ENCODE peak calls at places on chromosomes 16 and 17, in six cellular contexts. L is IMR-90, A is endothelial cell of umbilical vein, P is hepatocyte, C is tibial nerve, J is kidney. N is an unnamed sample.

GRCh38 chr16:11681977-11682654 is 13.9 kb downstream of the SNN start:
- DNase-seq in P (no peak), A (no peak), J (no peak), C (no peak), L (no peak), N (no peak)

GRCh38 chr16:15963307-15963910 is 14.0 kb downstream of the ABCC1 start:
- DNase-seq in C (no peak), J (no peak), A (no peak), L (no peak), P (no peak), N (no peak)

GRCh38 chr17:1231456-1231855 is 38.8 kb upstream of the BHLHA9 start:
- DNase-seq in A (no peak), C (no peak), J (no peak), P (no peak), L (no peak), N (no peak)

GRCh38 chr16:15886078-15886477 is 2.3 kb downstream of the CEP20 start:
- DNase-seq in C (no peak), L (no peak), A (no peak), J (no peak), P (no peak), N (no peak)

GRCh38 chr17:12666718-12667117 is 1.0 kb downstream of the MYOCD start:
- DNase-seq in A (no peak), C (no peak), L (no peak), J (no peak), P (no peak), N (no peak)

GRCh38 chr17:36696805-36697204 is 95.4 kb downstream of the MRM1 start:
- DNase-seq in J (no peak), L (no peak), P (no peak), C (no peak), A (no peak), N (no peak)

GRCh38 chr16:3120435-3120834 is 8.0 kb downstream of the ZNF205 start:
- DNase-seq in A (no peak), L (no peak), C (no peak), J (no peak), P (no peak), N (no peak)

GRCh38 chr17:64255764-64256163 is 7.3 kb downstream of the TEX2 start:
- DNase-seq in J (no peak), A (no peak), L (no peak), C (no peak), P (no peak), N (no peak)

GRCh38 chr16:86994215-86994614 is 323.0 kb downstream of the C16orf95 start:
- DNase-seq in A (no peak), P (no peak), J (no peak), L (no peak), C (no peak), N (no peak)

GRCh38 chr16:58513874-58514273 is 1.4 kb upstream of the SETD6 start:
- DNase-seq in P (no peak), A (no peak), C (no peak), J (no peak), L (peak), N (no peak)

GRCh38 chr16:59296002-59296401 is 561.9 kb upstream of the GOT2 start:
- DNase-seq in L (no peak), A (no peak), P (no peak), C (no peak), J (no peak), N (no peak)

GRCh38 chr16:3961449-3961849 is 80.9 kb upstream of the CREBBP start:
- DNase-seq in P (no peak), J (peak), A (no peak), L (peak), C (no peak), N (peak)

GRCh38 chr16:57331355-57331754 is 27.2 kb upstream of the CCL22 start:
- DNase-seq in J (no peak), L (no peak), C (no peak), P (no peak), A (no peak), N (no peak)

GRCh38 chr17:15493031-15493750 is 25.8 kb upstream of the CDRT4 start:
- DNase-seq in A (no peak), J (no peak), L (no peak), P (no peak), C (no peak), N (no peak)

GRCh38 chr16:85826686-85827247 is 27.3 kb downstream of the COX4I1 start:
- DNase-seq in L (no peak), C (no peak), A (no peak), P (no peak), J (peak), N (peak)

GRCh38 chr16:87308826-87309225 is 8.4 kb downstream of the C16orf95 start:
- DNase-seq in A (no peak), C (no peak), P (no peak), J (no peak), L (no peak), N (no peak)

GRCh38 chr16:48393843-48394703 is 8.9 kb upstream of the SIAH1 start:
- DNase-seq in J (no peak), A (no peak), L (peak), C (peak), P (no peak), N (no peak)

GRCh38 chr17:59643159-59643857 is 23.6 kb downstream of the CLTC start:
- DNase-seq in A (no peak), P (no peak), J (no peak), C (no peak), L (peak), N (no peak)

DNA sequence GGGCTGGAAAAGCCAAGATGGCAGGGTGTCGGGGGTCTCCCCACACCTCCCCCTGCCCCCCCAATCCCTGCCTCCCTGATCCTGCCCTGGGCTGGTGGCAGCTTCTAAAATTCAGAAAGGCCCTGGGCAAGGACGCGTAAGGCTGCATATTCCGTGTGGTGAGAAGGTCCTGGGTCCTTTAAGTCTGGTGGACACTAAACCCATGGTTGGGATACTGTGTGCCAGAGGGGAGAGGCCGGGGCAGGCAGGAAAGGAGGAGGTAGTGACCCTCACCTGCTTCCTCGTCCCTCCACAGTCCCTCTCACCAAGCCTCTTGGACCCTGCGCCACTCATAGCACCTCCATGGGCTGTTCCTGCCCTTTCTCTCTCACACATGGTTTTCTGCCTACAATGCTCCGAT is 28.8 kb downstream of the PRKAR1A start:
- DNase-seq in C (no peak), A (no peak), L (no peak), P (no peak), J (no peak), N (no peak)
- H3K27ac ChIP-seq in C (peak), A (no peak), L (no peak), P (no peak), J (no peak), N (no peak)

DNA sequence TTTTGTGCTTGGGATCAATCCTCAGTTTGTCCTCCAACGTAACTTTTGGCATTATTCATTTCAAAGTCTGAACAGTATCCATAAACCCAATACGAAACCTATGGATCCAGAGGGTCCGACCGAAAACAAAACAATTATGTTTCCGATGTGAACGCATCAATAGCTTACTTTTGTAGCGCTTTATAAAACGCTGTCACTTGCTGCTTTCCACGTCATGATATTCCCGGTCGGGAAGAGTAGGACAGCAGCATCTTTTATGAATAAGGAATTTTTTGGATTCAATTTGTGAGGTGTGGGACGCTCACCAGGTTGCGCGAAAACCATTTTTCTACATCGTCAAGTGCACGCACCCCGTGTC is 383.8 kb downstream of the ZFHX3 start:
- DNase-seq in C (no peak), L (peak), P (no peak), A (no peak), J (no peak), N (no peak)
- H3K4me3 ChIP-seq in C (peak), L (peak), P (peak), A (peak), J (peak), N (peak)

GRCh38 chr17:77604301-77605031 is 354.0 kb upstream of the TNRC6C start:
- DNase-seq in L (no peak), P (no peak), J (no peak), C (no peak), A (no peak), N (no peak)

GRCh38 chr17:77600346-77600745 is 358.2 kb upstream of the TNRC6C start:
- DNase-seq in C (no peak), L (no peak), P (no peak), A (no peak), J (no peak), N (no peak)

GRCh38 chr17:77601054-77601979 is 357.2 kb upstream of the TNRC6C start:
- DNase-seq in J (peak), P (no peak), A (no peak), L (no peak), C (no peak), N (no peak)

GRCh38 chr17:77602062-77602746 is 356.3 kb upstream of the TNRC6C start:
- DNase-seq in C (peak), L (peak), P (peak), A (no peak), J (no peak), N (no peak)

DNA sequence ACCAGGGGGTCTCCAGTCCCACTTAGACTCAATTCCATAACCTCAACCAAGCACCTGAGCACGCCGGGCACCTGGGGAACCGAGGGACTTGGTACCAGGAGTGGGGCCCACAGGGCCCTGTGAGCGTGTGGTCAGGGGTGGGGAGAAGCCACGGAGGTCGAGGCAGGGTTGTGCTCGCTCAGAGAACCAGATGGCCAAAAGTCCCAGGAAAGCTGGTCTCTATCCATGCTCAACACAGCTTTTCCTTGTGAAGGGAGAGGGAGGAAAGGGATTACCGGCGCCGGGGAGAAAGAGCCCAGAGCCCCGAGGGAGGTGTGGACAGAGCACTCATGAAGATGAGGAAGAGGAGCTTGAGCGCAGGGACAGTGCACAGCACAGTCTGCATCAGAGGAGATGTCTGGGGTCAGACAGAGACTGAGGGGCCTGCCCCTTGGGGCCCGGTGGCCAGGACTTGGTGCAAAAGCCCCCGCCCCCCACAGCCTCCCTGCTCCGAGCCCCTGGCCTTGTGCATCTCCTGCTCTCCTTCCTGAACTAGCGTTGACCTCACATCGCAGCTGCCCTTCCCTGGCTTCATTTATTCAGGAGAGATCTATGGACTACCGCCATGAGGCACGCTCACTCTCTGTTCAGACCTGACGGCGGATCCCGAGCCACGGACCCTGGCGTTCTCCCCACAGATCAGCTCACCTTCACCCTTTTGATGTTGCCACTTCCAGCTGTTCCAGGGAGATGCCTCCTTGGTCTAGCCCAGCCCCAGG is 355.4 kb upstream of the TNRC6C start:
- DNase-seq in P (no peak), A (no peak), J (no peak), L (no peak), C (no peak), N (no peak)
- H3K27ac ChIP-seq in P (peak), A (no peak), J (peak), L (no peak), C (peak), N (peak)

GRCh38 chr17:10171581-10171981 is 26.8 kb downstream of the GAS7 start:
- DNase-seq in A (no peak), L (peak), J (no peak), C (no peak), P (no peak), N (no peak)
- H3K4me3 ChIP-seq in A (no peak), L (no peak), J (no peak), C (no peak), P (no peak), N (no peak)

GRCh38 chr17:44770526-44770925 is 11.7 kb downstream of the ADAM11 start:
- DNase-seq in J (no peak), A (no peak), L (no peak), P (no peak), C (no peak), N (no peak)

GRCh38 chr17:44767493-44767892 is 8.7 kb downstream of the ADAM11 start:
- DNase-seq in L (no peak), C (no peak), J (no peak), P (no peak), A (no peak), N (no peak)

GRCh38 chr17:44769230-44769629 is 10.4 kb downstream of the ADAM11 start:
- DNase-seq in A (no peak), C (no peak), L (no peak), J (no peak), P (no peak), N (no peak)

GRCh38 chr17:44769647-44770084 is 10.9 kb downstream of the ADAM11 start:
- DNase-seq in A (no peak), L (no peak), C (no peak), J (no peak), P (no peak), N (no peak)

DNA sequence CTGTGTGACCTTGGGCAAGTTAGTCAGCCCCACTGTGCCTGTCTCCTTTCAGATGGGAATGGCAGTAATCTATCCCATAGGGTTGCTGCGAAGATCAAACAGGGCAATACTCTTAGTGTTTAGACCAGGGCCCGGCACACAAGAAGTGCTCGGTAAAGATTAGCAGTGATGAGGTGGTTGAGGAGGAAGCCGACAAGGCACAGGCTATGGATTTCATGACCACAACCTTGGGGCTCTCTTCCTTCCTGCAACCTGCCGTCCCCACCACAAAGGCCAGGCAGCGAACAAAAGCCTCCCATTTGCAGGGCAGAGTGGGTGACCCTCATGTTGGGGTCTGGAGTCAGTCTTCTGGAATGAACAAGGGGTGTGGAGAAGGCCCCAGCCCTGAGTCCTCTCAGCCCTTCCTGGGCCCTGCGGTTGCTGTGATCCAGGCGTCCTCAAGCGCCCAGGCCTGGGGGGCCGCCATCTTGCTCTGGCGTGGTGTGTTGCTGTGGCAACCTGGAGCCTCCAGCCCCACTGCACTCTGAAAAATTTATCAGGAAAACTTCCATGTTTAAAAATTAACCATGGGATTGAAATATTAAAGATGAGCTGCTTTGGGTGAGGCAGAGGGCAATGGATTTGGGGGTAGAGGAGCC is 9.8 kb downstream of the ADAM11 start:
- DNase-seq in C (no peak), P (no peak), J (no peak), L (no peak), A (no peak), N (no peak)
- H3K27ac ChIP-seq in C (no peak), P (no peak), J (no peak), L (no peak), A (no peak), N (no peak)